ENCODE peak calls at places on chromosomes 6 and 20, in four cellular contexts. U is fibroblast of the aortic adventitia, V is neural crest cell, P is fibroblast of lung. K is an unnamed sample.

GRCh38 chr6:166958926-166959861 is 2.8 kb upstream of the RNASET2 start:
- DNase-seq in U (no peak), P (no peak), V (no peak), K (no peak)

GRCh38 chr6:148747493-148748160 is 797 bp downstream of the UST start:
- DNase-seq in U (peak; percentile 42), P (no peak), V (peak; percentile 47), K (peak; percentile 67)

GRCh38 chr6:158654498-158654897 is 4.6 kb downstream of the SYTL3 start:
- DNase-seq in V (no peak), U (peak; percentile 90), P (peak; percentile 89), K (peak; percentile 54)

GRCh38 chr6:89596056-89596455 is 42.5 kb downstream of the LYRM2 start:
- DNase-seq in P (no peak), U (no peak), V (no peak), K (no peak)

GRCh38 chr6:89372506-89372901 is 20.0 kb upstream of the UBE2J1 start:
- DNase-seq in V (no peak), P (no peak), U (no peak), K (no peak)

GRCh38 chr6:152941746-152942145 is 41.1 kb downstream of the FBXO5 start:
- DNase-seq in U (no peak), V (no peak), P (no peak), K (no peak)

GRCh38 chr6:44985006-44985405 is 343.1 kb upstream of the RUNX2 start:
- DNase-seq in P (no peak), U (no peak), V (no peak), K (no peak)

GRCh38 chr6:39892490-39893129 is 41.7 kb downstream of the MOCS1 start:
- DNase-seq in U (peak; percentile 81), V (peak; percentile 64), P (peak; percentile 75), K (peak; percentile 71)

GRCh38 chr6:10578718-10579117 is 57.6 kb downstream of the GCNT2 start:
- DNase-seq in U (no peak), P (no peak), V (no peak), K (no peak)

GRCh38 chr6:29708432-29709177 is 14.6 kb upstream of the HLA-F start:
- DNase-seq in U (no peak), P (no peak), V (no peak), K (no peak)

GRCh38 chr6:84183430-84183829 is 44.0 kb downstream of the CEP162 start:
- DNase-seq in U (no peak), P (no peak), V (no peak), K (no peak)

GRCh38 chr20:14142964-14143627 is 147.8 kb downstream of the MACROD2 start:
- DNase-seq in U (peak; percentile 94), P (peak; percentile 39), V (no peak), K (no peak)

GRCh38 chr20:22775256-22775655 is 190.9 kb upstream of the FOXA2 start:
- DNase-seq in P (peak; percentile 3), U (no peak), V (no peak), K (no peak)

GRCh38 chr20:40728470-40728869 is 39.4 kb upstream of the MAFB start:
- DNase-seq in V (no peak), U (no peak), P (no peak), K (no peak)
- TF ChIP-seq CTCF in V (peak; percentile 33), U (peak; percentile 31), P (no peak), K (no peak)

DNA sequence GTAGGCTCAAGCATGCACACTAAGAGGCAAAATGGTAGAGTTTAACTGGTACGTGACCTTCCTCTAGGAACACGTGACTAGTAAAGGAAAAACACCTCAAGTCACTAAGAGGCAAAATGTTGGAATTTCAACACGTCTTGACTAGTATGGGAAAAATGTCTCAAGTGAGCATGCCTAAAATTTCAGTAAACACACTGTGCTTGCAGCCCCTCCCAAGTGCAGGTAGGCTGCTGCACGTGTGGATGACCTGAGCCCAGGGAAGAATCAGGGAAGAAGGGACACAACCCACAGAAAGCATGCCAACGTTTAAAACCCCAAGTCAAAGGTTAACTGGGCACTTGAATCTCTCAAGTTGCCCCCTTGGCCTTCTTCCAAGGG is 162.2 kb downstream of the TENT5A start:
- DNase-seq in V (no peak), U (no peak), P (no peak), K (no peak)
- TF ChIP-seq CTCF in V (no peak), U (no peak), P (no peak), K (no peak)

DNA sequence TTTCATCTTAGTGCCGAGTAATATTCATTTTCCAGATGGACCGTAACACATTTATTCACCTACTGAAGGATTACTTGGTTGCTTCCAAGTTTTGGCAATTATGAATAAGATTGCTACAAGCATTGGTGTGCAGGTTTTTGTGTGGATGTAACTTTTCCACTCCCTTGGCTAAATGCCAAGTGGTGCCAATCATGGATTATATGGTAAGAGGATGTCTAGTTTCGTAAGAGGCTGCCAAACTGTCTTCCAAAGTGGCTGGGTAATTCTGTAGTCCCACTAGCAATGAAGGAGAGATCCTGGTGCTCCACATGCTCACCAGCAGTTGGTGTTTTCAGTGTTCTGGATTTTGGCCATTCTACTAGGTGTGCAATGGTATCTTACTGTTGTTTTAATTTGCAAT is 117.1 kb downstream of the IRF4 start:
- DNase-seq in P (no peak), V (no peak), U (no peak), K (no peak)
- TF ChIP-seq CTCF in P (no peak), V (no peak), U (no peak), K (no peak)

GRCh38 chr6:113184291-113184690 is 672.9 kb upstream of the MARCKS start:
- DNase-seq in U (peak; percentile 90), V (no peak), P (peak; percentile 43), K (no peak)
- TF ChIP-seq CTCF in U (peak; percentile 31), V (no peak), P (no peak), K (no peak)

DNA sequence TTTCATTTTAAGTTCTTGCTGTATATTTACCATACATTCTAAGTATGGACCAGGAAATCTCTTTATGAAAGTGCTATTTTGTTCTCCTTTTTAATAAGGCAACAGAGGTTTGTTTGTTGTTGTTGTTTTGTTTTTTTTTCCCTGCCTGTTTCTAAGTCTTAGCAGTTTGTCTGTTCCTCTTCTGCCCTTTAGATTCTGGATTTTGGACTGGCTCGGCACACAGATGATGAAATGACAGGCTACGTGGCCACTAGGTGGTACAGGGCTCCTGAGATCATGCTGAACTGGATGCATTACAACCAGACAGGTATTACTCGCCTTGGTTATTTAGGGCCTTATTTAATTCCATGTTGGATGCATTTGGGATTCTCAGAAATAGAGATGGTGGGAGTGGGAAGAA is 48.0 kb downstream of the MAPK14 start:
- DNase-seq in V (no peak), P (no peak), U (no peak), K (no peak)
- TF ChIP-seq CTCF in V (peak; percentile 47), P (no peak), U (no peak), K (no peak)

GRCh38 chr20:40009542-40009941 is 679.5 kb downstream of the MAFB start:
- DNase-seq in P (peak; percentile 21), V (no peak), U (no peak), K (no peak)
- TF ChIP-seq CTCF in P (no peak), V (no peak), U (no peak), K (no peak)